ENCODE peak calls at places on chromosomes 2 and 18, in seven cellular contexts. V, T, H, D, Q, A and Y are unnamed samples.
A peak's percentile ranks its signal among the peaks of the same experiment; 100 is the strongest.

GRCh38 chr2:121080013-121080772 is 204.8 kb downstream of the TFCP2L1 start:
- DNase-seq in V (no peak), T (no peak), H (peak; percentile 20), D (no peak), Q (peak; percentile 56), A (peak; percentile 29), Y (no peak)

GRCh38 chr2:130796280-130796679 is 40.4 kb upstream of the ARHGEF4 start:
- DNase-seq in V (no peak), T (no peak), H (no peak), D (no peak), Q (no peak), A (no peak), Y (no peak)

GRCh38 chr18:37266290-37266689 is 299.3 kb downstream of the CELF4 start:
- DNase-seq in V (no peak), T (no peak), H (no peak), D (no peak), Q (no peak), A (no peak), Y (no peak)

GRCh38 chr2:64646007-64646880 is 7.5 kb downstream of the SERTAD2 start:
- DNase-seq in V (peak; percentile 87), T (peak; percentile 89), H (no peak), D (peak; percentile 80), Q (peak; percentile 41), A (peak; percentile 75), Y (peak; percentile 88)

GRCh38 chr18:56511996-56512395 is 126.4 kb downstream of the TXNL1 start:
- DNase-seq in V (no peak), T (no peak), H (no peak), D (no peak), Q (no peak), A (no peak), Y (no peak)

GRCh38 chr2:232300894-232301387 is 77.6 kb upstream of the ALPP start:
- DNase-seq in V (no peak), T (no peak), H (no peak), D (no peak), Q (peak; percentile 77), A (no peak), Y (no peak)

GRCh38 chr18:58496937-58497336 is 132.0 kb downstream of the ALPK2 start:
- DNase-seq in V (no peak), T (no peak), H (no peak), D (no peak), Q (peak; percentile 8), A (no peak), Y (no peak)

GRCh38 chr2:232592687-232593407 is 40.6 kb upstream of the EFHD1 start:
- DNase-seq in V (no peak), T (no peak), H (no peak), D (no peak), Q (peak; percentile 38), A (no peak), Y (no peak)

GRCh38 chr2:23669413-23670244 is 257.3 kb downstream of the ATAD2B start:
- DNase-seq in V (peak; percentile 89), T (peak; percentile 81), H (no peak), D (no peak), Q (no peak), A (no peak), Y (peak; percentile 86)

GRCh38 chr2:120820885-120821279 is 85.2 kb downstream of the GLI2 start:
- DNase-seq in V (peak; percentile 58), T (no peak), H (peak; percentile 32), D (no peak), Q (no peak), A (no peak), Y (no peak)

GRCh38 chr2:96909651-96910050 is 39.8 kb upstream of the SEMA4C start:
- DNase-seq in V (no peak), T (peak; percentile 51), H (no peak), D (no peak), Q (no peak), A (no peak), Y (no peak)

GRCh38 chr2:67600946-67601345 is 203.8 kb downstream of the ETAA1 start:
- DNase-seq in V (no peak), T (no peak), H (no peak), D (no peak), Q (no peak), A (no peak), Y (no peak)

GRCh38 chr2:121046335-121046734 is 238.7 kb downstream of the TFCP2L1 start:
- DNase-seq in V (no peak), T (no peak), H (no peak), D (no peak), Q (no peak), A (no peak), Y (no peak)

GRCh38 chr18:22558945-22559385 is 141.2 kb upstream of the CTAGE1 start:
- DNase-seq in V (peak; percentile 56), T (peak; percentile 73), H (no peak), D (no peak), Q (peak; percentile 44), A (no peak), Y (no peak)

GRCh38 chr2:21263622-21264021 is 139.9 kb downstream of the TDRD15 start:
- DNase-seq in V (no peak), T (no peak), H (no peak), D (no peak), Q (no peak), A (peak; percentile 34), Y (peak; percentile 59)

GRCh38 chr18:70405051-70405450 is 116.2 kb downstream of the SOCS6 start:
- DNase-seq in V (no peak), T (no peak), H (no peak), D (no peak), Q (no peak), A (no peak), Y (no peak)

GRCh38 chr2:10444463-10444862 is 3.7 kb downstream of the ODC1 start:
- DNase-seq in V (no peak), T (no peak), H (no peak), D (no peak), Q (no peak), A (no peak), Y (no peak)

GRCh38 chr18:58605027-58606020 is 23.6 kb downstream of the ALPK2 start:
- DNase-seq in V (no peak), T (no peak), H (no peak), D (no peak), Q (no peak), A (no peak), Y (no peak)

GRCh38 chr2:128775401-128776285 is 457.0 kb upstream of the HS6ST1 start:
- DNase-seq in V (no peak), T (no peak), H (no peak), D (no peak), Q (no peak), A (no peak), Y (no peak)

GRCh38 chr2:64613276-64613675 is 40.4 kb downstream of the SERTAD2 start:
- DNase-seq in V (no peak), T (no peak), H (no peak), D (no peak), Q (no peak), A (no peak), Y (no peak)

GRCh38 chr2:128520787-128521186 is 202.1 kb upstream of the HS6ST1 start:
- DNase-seq in V (no peak), T (no peak), H (no peak), D (no peak), Q (no peak), A (no peak), Y (peak; percentile 84)

GRCh38 chr2:7430421-7430868 is 513.2 kb downstream of the RNF144A start:
- DNase-seq in V (no peak), T (no peak), H (no peak), D (no peak), Q (no peak), A (no peak), Y (no peak)

GRCh38 chr2:187549193-187549592 is 5.0 kb downstream of the TFPI start:
- DNase-seq in V (no peak), T (no peak), H (no peak), D (no peak), Q (no peak), A (no peak), Y (no peak)

GRCh38 chr2:187552381-187552780 is 1.9 kb downstream of the TFPI start:
- DNase-seq in V (no peak), T (no peak), H (no peak), D (no peak), Q (no peak), A (no peak), Y (no peak)

GRCh38 chr2:187548658-187549057 is 5.6 kb downstream of the TFPI start:
- DNase-seq in V (no peak), T (no peak), H (no peak), D (no peak), Q (no peak), A (no peak), Y (no peak)

GRCh38 chr2:187550797-187551306 is 3.4 kb downstream of the TFPI start:
- DNase-seq in V (no peak), T (no peak), H (no peak), D (no peak), Q (no peak), A (no peak), Y (no peak)

DNA sequence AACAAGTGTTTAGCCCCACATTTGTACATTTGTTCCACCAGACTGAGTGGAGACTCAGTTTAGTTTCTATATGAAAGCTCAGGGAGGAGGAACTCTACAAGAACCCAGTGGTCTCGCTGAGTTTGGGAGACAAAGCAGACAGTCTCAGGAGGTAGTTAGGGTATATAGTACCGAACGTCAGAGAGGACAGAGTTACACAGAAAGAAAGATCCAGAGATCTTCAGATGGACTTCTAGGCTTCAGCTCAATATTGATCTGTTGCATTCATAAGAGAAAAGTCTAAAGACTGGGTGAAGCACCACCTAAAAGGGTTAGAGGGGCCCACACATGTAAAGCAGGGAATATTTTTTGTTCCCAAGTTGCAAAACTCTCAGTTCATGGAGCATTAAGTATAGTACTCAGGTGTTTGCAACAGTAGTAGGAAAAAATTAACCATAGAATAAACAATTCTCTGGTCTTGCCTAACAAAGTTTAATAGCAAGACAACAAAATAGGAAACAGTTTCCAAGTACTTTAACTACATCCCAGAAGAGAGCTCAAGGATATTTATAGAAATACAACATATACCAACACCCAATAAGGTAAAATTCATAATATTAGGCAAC is 4.2 kb downstream of the TFPI start:
- DNase-seq in V (no peak), T (no peak), H (no peak), D (no peak), Q (no peak), A (no peak), Y (no peak)
- H3K27ac ChIP-seq in V (peak overlapping the region; percentile 67), T (peak overlapping the region; percentile 77), H (no peak overlapping the region), D (peak overlapping the region; percentile 21), Q (peak overlapping the region; percentile 81), A (no peak overlapping the region), Y (peak overlapping the region; percentile 60)

GRCh38 chr18:79950440-79951341 is 762 bp downstream of the SLC66A2 start:
- DNase-seq in V (peak; percentile 78), T (peak; percentile 50), H (no peak), D (no peak), Q (peak; percentile 25), A (no peak), Y (no peak)
- H3K27ac ChIP-seq in V (peak overlapping the region; percentile 85), T (peak overlapping the region; percentile 86), H (no peak overlapping the region), D (no peak overlapping the region), Q (peak overlapping the region; percentile 95), A (no peak overlapping the region), Y (peak overlapping the region; percentile 91)

GRCh38 chr18:45167631-45168225 is 447.5 kb upstream of the SLC14A2 start:
- DNase-seq in V (no peak), T (no peak), H (no peak), D (no peak), Q (no peak), A (no peak), Y (no peak)
- H3K27ac ChIP-seq in V (no peak overlapping the region), T (no peak overlapping the region), H (no peak overlapping the region), D (no peak overlapping the region), Q (peak overlapping the region; percentile 35), A (no peak overlapping the region), Y (no peak overlapping the region)

DNA sequence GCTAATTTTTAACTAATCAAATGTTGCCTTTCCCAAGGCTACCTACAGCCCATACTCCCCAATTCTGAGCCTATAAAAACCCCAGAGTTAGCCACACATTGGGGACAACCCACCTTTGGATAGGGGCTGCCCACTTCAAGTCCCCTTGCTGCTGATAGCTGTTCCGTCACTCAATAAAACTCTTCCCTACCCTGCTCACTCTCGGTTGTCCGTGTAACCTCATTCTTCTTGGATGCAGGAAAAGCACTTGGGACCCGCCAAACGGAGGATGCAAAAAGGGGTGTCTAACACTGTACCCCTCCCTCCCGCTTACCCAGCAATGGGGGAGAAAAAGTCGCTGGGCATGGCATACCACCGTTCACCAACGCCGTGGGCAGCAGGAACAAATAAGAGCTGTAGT is 12.2 kb downstream of the IWS1 start:
- DNase-seq in V (no peak), T (no peak), H (no peak), D (no peak), Q (no peak), A (no peak), Y (no peak)
- H3K27ac ChIP-seq in V (peak overlapping the region; percentile 85), T (peak overlapping the region; percentile 64), H (no peak overlapping the region), D (no peak overlapping the region), Q (no peak overlapping the region), A (peak overlapping the region; percentile 72), Y (no peak overlapping the region)